ENCODE peak calls at places on chromosomes 7 and 10, in ten cellular contexts. U, Q, O, V, C, T, Z, B, N and D are unnamed samples.

GRCh38 chr7:70828366-70828765 is 303.6 kb upstream of the GALNT17 start:
- DNase-seq in U (no peak), Q (no peak), O (no peak), V (no peak), C (no peak), T (no peak), Z (no peak), B (no peak), N (no peak), D (no peak)

GRCh38 chr7:76303057-76303828 is 770 bp downstream of the HSPB1 start:
- DNase-seq in U (peak), Q (peak), O (peak), V (peak), C (no peak), T (peak), Z (peak), B (peak), N (peak), D (peak)

GRCh38 chr7:154953006-154953684 is 49.8 kb downstream of the PAXIP1 start:
- DNase-seq in U (peak), Q (peak), O (no peak), V (no peak), C (no peak), T (peak), Z (peak), B (peak), N (peak), D (peak)

GRCh38 chr7:73397936-73398335 is 35.6 kb upstream of the FZD9 start:
- DNase-seq in U (no peak), Q (no peak), O (no peak), V (peak), C (no peak), T (peak), Z (no peak), B (no peak), N (no peak), D (no peak)

GRCh38 chr7:156109076-156109475 is 296.8 kb upstream of the SHH start:
- DNase-seq in U (no peak), Q (no peak), O (no peak), V (no peak), C (no peak), T (no peak), Z (no peak), B (no peak), N (no peak), D (no peak)

GRCh38 chr7:5692845-5693278 is 88.6 kb downstream of the RNF216 start:
- DNase-seq in U (no peak), Q (no peak), O (no peak), V (no peak), C (no peak), T (no peak), Z (no peak), B (no peak), N (no peak), D (no peak)

GRCh38 chr10:80552151-80552646 is 14.5 kb downstream of the SH2D4B start:
- DNase-seq in U (no peak), Q (no peak), O (peak), V (peak), C (no peak), T (no peak), Z (no peak), B (no peak), N (peak), D (peak)

GRCh38 chr10:48456361-48456804 is 148.5 kb downstream of the ARHGAP22 start:
- DNase-seq in U (peak), Q (peak), O (peak), V (peak), C (no peak), T (no peak), Z (peak), B (no peak), N (peak), D (peak)

GRCh38 chr10:100930368-100930767 is 17.6 kb downstream of the SLF2 start:
- DNase-seq in U (no peak), Q (no peak), O (no peak), V (no peak), C (no peak), T (no peak), Z (no peak), B (no peak), N (no peak), D (no peak)

GRCh38 chr10:95388072-95388471 is 97.3 kb upstream of the PDLIM1 start:
- DNase-seq in U (no peak), Q (no peak), O (no peak), V (no peak), C (no peak), T (no peak), Z (no peak), B (no peak), N (no peak), D (no peak)

GRCh38 chr10:30294506-30295280 is 54.4 kb downstream of the MTPAP start:
- DNase-seq in U (no peak), Q (no peak), O (no peak), V (no peak), C (no peak), T (no peak), Z (no peak), B (no peak), N (no peak), D (no peak)

GRCh38 chr7:16998481-16999051 is 116.8 kb upstream of the AGR3 start:
- DNase-seq in U (no peak), Q (no peak), O (no peak), V (no peak), C (no peak), T (no peak), Z (no peak), B (no peak), N (no peak), D (no peak)

GRCh38 chr7:92834661-92835139 is 1.7 kb downstream of the CDK6 start:
- DNase-seq in U (peak), Q (peak), O (peak), V (peak), C (no peak), T (no peak), Z (peak), B (peak), N (peak), D (no peak)

GRCh38 chr7:77525231-77525630 is 11.9 kb upstream of the PTPN12 start:
- DNase-seq in U (no peak), Q (no peak), O (no peak), V (no peak), C (no peak), T (no peak), Z (no peak), B (no peak), N (no peak), D (no peak)

GRCh38 chr7:99762680-99763327 is 21.2 kb downstream of the CYP3A4 start:
- DNase-seq in U (peak), Q (peak), O (no peak), V (no peak), C (no peak), T (no peak), Z (peak), B (peak), N (no peak), D (no peak)

GRCh38 chr10:71406878-71407277 is 10.2 kb downstream of the CDH23 start:
- DNase-seq in U (no peak), Q (no peak), O (peak), V (no peak), C (no peak), T (no peak), Z (no peak), B (no peak), N (no peak), D (no peak)

GRCh38 chr7:78203042-78203720 is 404.6 kb downstream of the PHTF2 start:
- DNase-seq in U (no peak), Q (no peak), O (no peak), V (no peak), C (no peak), T (no peak), Z (no peak), B (no peak), N (no peak), D (no peak)

GRCh38 chr7:150756858-150757257 is 19.6 kb downstream of the GIMAP5 start:
- DNase-seq in U (no peak), Q (no peak), O (no peak), V (no peak), C (no peak), T (no peak), Z (no peak), B (no peak), N (no peak), D (no peak)

GRCh38 chr7:151415375-151416112 is 5.7 kb upstream of the WDR86 start:
- DNase-seq in U (no peak), Q (no peak), O (no peak), V (peak), C (no peak), T (no peak), Z (no peak), B (no peak), N (no peak), D (no peak)

GRCh38 chr10:37582237-37582636 is 275.2 kb downstream of the ZNF248 start:
- DNase-seq in U (no peak), Q (no peak), O (no peak), V (no peak), C (no peak), T (no peak), Z (no peak), B (no peak), N (no peak), D (no peak)

GRCh38 chr10:64086083-64086772 is 565.0 kb downstream of the REEP3 start:
- DNase-seq in U (no peak), Q (no peak), O (no peak), V (no peak), C (no peak), T (no peak), Z (no peak), B (no peak), N (no peak), D (no peak)

GRCh38 chr7:142002179-142002578 is 6.5 kb downstream of the MGAM start:
- DNase-seq in U (no peak), Q (no peak), O (no peak), V (no peak), C (no peak), T (no peak), Z (no peak), B (no peak), N (no peak), D (no peak)

GRCh38 chr10:100341953-100342626 is 4.9 kb upstream of the SCD start:
- DNase-seq in U (no peak), Q (peak), O (no peak), V (no peak), C (no peak), T (peak), Z (peak), B (peak), N (peak), D (no peak)

GRCh38 chr7:72336382-72336886 is 75.7 kb downstream of the CALN1 start:
- DNase-seq in U (no peak), Q (peak), O (no peak), V (no peak), C (no peak), T (no peak), Z (no peak), B (no peak), N (no peak), D (no peak)

GRCh38 chr7:11760372-11760771 is 71.6 kb downstream of the THSD7A start:
- DNase-seq in U (no peak), Q (no peak), O (no peak), V (no peak), C (no peak), T (no peak), Z (no peak), B (no peak), N (no peak), D (no peak)

GRCh38 chr7:98168181-98168903 is 42.9 kb upstream of the BHLHA15 start:
- DNase-seq in U (peak), Q (peak), O (no peak), V (no peak), C (no peak), T (peak), Z (peak), B (peak), N (peak), D (no peak)

GRCh38 chr7:77550586-77550985 is 13.5 kb downstream of the PTPN12 start:
- DNase-seq in U (no peak), Q (no peak), O (no peak), V (no peak), C (no peak), T (no peak), Z (no peak), B (no peak), N (no peak), D (no peak)

GRCh38 chr7:139830292-139830691 is 1.2 kb downstream of the TBXAS1 start:
- DNase-seq in U (no peak), Q (no peak), O (no peak), V (no peak), C (no peak), T (no peak), Z (no peak), B (no peak), N (no peak), D (peak)

GRCh38 chr10:64760371-64760770 is 1239.2 kb downstream of the REEP3 start:
- DNase-seq in U (no peak), Q (no peak), O (no peak), V (no peak), C (no peak), T (no peak), Z (no peak), B (no peak), N (no peak), D (no peak)

GRCh38 chr10:30176182-30176581 is 116.8 kb upstream of the JCAD start:
- DNase-seq in U (no peak), Q (no peak), O (no peak), V (no peak), C (no peak), T (no peak), Z (no peak), B (no peak), N (no peak), D (no peak)

DNA sequence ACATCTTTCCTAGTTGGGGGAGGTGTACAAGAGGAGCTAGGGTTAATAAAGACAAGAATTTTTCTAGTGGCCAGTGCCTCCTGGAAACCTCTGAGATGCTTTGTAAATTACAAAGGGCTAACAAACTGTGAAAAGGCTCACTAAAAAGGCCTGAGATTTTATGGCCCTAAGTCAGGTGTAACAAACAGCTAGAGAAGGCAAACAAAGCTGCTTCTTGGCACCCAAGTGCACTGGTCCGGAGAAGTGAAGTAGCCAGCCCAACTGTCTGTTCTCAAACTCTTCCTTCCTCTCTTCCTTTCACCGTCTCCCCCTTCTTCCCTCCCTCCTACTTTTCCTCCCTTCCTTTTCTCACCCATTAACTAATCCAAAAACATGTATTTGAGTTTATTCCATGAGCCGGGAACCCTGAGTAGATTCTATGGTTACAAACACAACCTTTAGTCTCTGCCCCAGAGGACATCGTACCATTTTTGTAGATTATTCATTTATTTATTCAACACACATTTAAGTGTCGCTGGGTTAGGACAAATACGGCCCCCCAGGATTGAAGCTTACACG is 143.4 kb upstream of the PCGF5 start:
- DNase-seq in U (no peak), Q (no peak), O (no peak), V (no peak), C (no peak), T (no peak), Z (no peak), B (no peak), N (no peak), D (no peak)
- H3K4me3 ChIP-seq in U (no peak), Q (no peak), O (no peak), V (no peak), C (no peak), T (no peak), Z (no peak), B (no peak), N (no peak), D (no peak)

DNA sequence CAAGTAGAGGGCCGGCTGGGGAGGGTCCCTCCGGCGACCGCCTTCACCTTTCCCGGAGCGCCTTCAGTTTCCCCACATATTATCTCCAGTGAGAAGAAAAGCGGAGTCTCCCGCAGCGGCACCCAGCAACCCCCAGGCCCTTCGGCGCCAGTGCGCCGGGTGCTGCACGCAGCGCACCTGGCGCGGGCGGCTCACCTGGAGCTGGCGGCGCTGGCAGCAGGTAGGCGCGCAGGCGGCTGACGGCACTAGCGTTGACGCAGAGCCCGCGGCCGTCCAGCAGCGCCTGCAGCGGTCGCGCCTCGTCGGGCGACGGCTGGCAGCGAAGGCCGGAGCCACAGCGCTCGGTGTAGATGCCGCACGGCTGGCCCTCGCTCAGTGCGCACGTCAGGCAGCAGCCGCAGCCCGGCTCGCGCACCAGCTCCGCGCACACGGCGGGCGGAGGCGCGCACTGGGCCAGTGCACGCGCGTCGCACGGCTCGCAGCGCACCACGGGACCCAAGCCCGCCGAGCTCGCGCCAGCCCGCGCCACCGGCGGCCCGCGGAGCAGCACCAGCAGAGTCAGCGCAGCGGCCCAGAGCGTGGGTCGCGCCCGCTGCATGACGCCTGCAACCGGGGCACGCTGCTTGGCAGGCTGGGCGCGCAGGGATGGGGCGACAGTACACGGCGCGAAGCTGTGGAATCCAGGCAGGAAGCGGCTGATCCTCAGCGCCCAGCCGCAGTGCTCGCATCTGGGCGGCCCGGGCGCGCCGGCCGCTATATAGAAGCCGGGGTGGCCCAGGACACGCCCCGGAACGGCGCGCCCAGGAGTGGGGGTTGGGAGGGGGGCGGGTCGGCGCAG is at the start of gene IGFBP3:
- DNase-seq in U (no peak), Q (peak), O (no peak), V (no peak), C (no peak), T (peak), Z (peak), B (peak), N (no peak), D (no peak)
- TF ChIP-seq POLR2A in U (no peak), Q (no peak), O (no peak), V (no peak), C (no peak), T (peak), Z (peak), B (no peak), N (peak), D (peak)

DNA sequence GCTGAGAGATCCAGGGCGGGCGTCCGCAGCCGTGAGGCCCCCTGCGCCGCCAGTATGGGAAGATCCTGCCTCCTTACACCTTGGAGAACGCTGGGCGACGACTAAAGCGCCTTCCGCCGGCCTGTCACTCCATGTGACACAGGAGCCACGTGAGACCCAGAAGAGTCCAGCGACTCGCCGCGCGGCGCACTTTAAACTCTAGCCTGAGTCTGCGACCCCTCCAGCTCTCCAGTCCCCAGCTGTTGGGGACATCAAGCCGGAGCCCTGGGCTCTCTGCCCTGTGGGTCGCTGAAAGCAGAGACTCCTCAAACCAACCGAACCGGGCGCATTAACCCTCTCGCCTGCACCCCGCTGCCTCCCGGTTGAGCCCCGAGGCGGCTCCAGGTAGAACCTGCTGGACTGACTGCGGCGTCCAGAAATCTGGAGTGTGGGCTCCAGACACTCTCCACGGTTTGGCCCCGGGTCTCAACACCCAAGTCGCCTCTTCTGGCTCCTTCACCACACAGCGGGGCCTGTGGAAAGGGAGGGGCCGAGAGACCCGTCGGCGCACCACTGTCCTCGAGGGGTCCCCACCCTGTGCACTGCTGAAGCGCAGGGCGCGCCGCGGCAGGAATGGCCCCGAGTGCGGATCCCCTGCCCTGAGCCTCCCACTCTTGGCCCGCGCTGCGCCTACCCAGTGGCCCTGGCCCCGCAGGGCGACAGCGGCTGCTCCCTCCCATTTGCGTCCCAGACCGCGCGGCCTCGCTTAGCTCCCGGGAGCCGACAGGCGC is 1.8 kb upstream of the SFMBT2 start:
- DNase-seq in U (no peak), Q (peak), O (peak), V (no peak), C (no peak), T (no peak), Z (no peak), B (peak), N (peak), D (no peak)
- H3K4me3 ChIP-seq in U (peak), Q (no peak), O (peak), V (peak), C (peak), T (no peak), Z (no peak), B (peak), N (peak), D (no peak)

DNA sequence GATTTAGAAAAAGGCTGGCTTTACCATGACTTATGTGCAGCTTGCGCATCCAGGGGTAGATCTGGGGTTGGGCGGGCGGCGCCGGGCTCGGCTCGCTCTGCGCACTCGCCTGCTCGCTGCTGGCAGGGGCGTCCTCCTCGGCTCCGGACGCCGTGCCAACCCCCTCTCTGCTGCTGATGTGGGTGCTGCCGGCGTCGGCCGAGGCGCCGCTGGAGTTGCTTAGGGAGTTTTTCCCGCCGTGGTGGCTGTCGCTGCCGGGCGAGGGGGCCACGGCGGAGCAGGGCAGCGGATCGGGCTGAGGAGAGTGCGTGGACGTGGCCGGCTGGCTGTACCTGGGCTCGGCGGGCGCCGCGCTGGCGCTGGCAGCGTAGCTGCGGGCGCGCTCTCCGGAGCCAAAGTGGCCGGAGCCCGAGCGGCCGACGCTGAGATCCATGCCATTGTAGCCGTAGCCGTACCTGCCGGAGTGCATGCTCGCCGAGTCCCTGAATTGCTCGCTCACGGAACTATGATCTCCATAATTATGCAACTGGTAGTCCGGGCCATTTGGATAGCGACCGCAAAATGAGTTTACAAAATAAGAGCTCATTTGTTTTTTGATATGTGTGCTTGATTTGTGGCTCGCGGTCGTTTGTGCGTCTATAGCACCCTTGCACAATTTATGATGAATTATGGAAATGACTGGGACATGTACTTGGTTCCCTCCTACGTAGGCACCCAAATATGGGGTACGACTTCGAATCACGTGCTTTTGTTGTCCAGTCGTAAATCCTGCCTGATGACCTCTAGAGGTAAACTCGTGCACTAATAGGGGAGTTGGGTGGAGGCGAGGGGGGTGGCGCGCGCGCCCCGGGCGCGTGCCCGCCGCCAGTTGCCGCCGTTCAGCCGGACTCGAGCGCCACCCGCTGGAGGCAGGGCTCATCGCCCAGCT is at the start of gene HOXA5:
- DNase-seq in U (no peak), Q (peak), O (peak), V (peak), C (no peak), T (peak), Z (peak), B (peak), N (peak), D (peak)
- TF ChIP-seq POLR2A in U (no peak), Q (peak), O (no peak), V (peak), C (peak), T (peak), Z (no peak), B (no peak), N (peak), D (no peak)

GRCh38 chr10:70233109-70233938 is at the start of gene PPA1:
- DNase-seq in U (peak), Q (peak), O (peak), V (peak), C (peak), T (peak), Z (peak), B (peak), N (peak), D (peak)
- H3K4me3 ChIP-seq in U (peak), Q (peak), O (peak), V (peak), C (peak), T (peak), Z (peak), B (peak), N (peak), D (peak)

GRCh38 chr10:18659784-18660561 is 742 bp downstream of the ARL5B start:
- DNase-seq in U (no peak), Q (no peak), O (no peak), V (no peak), C (no peak), T (no peak), Z (no peak), B (no peak), N (peak), D (no peak)
- TF ChIP-seq POLR2A in U (no peak), Q (no peak), O (no peak), V (no peak), C (no peak), T (no peak), Z (no peak), B (no peak), N (peak), D (no peak)